ENCODE peak calls at places on chromosomes 16 and 17, in ten cellular contexts. W, B, G, X, E, Q, C, F, K and H are unnamed samples.

GRCh38 chr16:57152096-57153093 is 33.4 kb downstream of the PSME3IP1 start:
- DNase-seq in B (no peak), E (no peak), C (no peak), W (no peak), Q (no peak), K (no peak), X (no peak), F (no peak), G (no peak), H (no peak)

GRCh38 chr17:45848868-45849535 is 4.3 kb downstream of the SPPL2C start:
- DNase-seq in F (no peak), G (no peak), W (no peak), X (no peak), E (no peak), B (no peak), C (no peak), K (no peak), Q (no peak), H (no peak)

GRCh38 chr16:27824786-27825185 is 238.7 kb downstream of the GSG1L start:
- DNase-seq in C (no peak), Q (no peak), W (no peak), X (no peak), K (no peak), F (no peak), G (no peak), B (no peak), E (no peak), H (no peak)

GRCh38 chr16:18832021-18832420 is 30.7 kb upstream of the ARL6IP1 start:
- DNase-seq in W (no peak), C (no peak), K (no peak), Q (peak), X (no peak), B (no peak), G (no peak), F (no peak), E (no peak), H (no peak)

GRCh38 chr17:4006745-4007211 is 42.5 kb upstream of the ATP2A3 start:
- DNase-seq in F (no peak), W (no peak), E (no peak), B (no peak), Q (no peak), X (no peak), G (no peak), K (no peak), C (no peak), H (no peak)

GRCh38 chr16:16857012-16857411 is 478.1 kb downstream of the NPIPA7 start:
- DNase-seq in Q (no peak), B (no peak), X (no peak), F (no peak), G (no peak), K (no peak), W (no peak), E (no peak), C (no peak), H (no peak)

GRCh38 chr16:46929378-46930332 is 43.8 kb downstream of the DNAJA2 start:
- DNase-seq in W (peak), C (peak), B (no peak), K (peak), X (peak), G (peak), Q (peak), E (peak), F (peak), H (peak)

GRCh38 chr17:38657824-38658740 is 16.7 kb downstream of the EPOP start:
- DNase-seq in X (no peak), G (no peak), E (no peak), F (no peak), W (no peak), Q (no peak), K (no peak), B (no peak), C (no peak), H (no peak)

GRCh38 chr17:80123791-80124190 is 22.4 kb downstream of the GAA start:
- DNase-seq in K (peak), W (no peak), B (no peak), C (peak), E (no peak), F (no peak), Q (no peak), X (no peak), G (no peak), H (peak)

GRCh38 chr17:35160354-35161201 is 13.0 kb downstream of the UNC45B start:
- DNase-seq in C (no peak), K (no peak), F (no peak), X (no peak), E (no peak), Q (no peak), G (no peak), B (no peak), W (no peak), H (no peak)

GRCh38 chr16:46747777-46748651 is at the start of gene MYLK3:
- DNase-seq in C (no peak), B (no peak), E (no peak), K (no peak), F (no peak), X (no peak), G (no peak), Q (peak), W (peak), H (no peak)

GRCh38 chr17:70021726-70022125 is 53.3 kb upstream of the KCNJ16 start:
- DNase-seq in G (no peak), B (no peak), Q (no peak), C (no peak), F (no peak), W (no peak), K (no peak), X (no peak), E (no peak), H (no peak)

GRCh38 chr16:68696514-68696913 is 40.6 kb upstream of the CDH1 start:
- DNase-seq in B (no peak), G (peak), W (peak), F (no peak), X (no peak), C (no peak), E (no peak), K (no peak), Q (no peak), H (no peak)

GRCh38 chr16:55154956-55155355 is 169.0 kb upstream of the IRX6 start:
- DNase-seq in G (no peak), F (no peak), C (no peak), W (no peak), X (no peak), E (no peak), Q (no peak), B (no peak), K (no peak), H (no peak)

GRCh38 chr16:68275611-68276191 is 11.4 kb downstream of the SLC7A6 start:
- DNase-seq in Q (no peak), K (no peak), G (no peak), F (no peak), C (peak), E (no peak), W (no peak), B (no peak), X (peak), H (no peak)

GRCh38 chr16:30472328-30472942 is at the start of gene ITGAL:
- DNase-seq in E (no peak), B (no peak), X (peak), W (no peak), C (peak), Q (no peak), F (no peak), G (peak), K (peak), H (peak)

GRCh38 chr17:29210879-29211278 is 30.7 kb upstream of the MYO18A start:
- DNase-seq in Q (no peak), C (no peak), W (no peak), E (no peak), G (no peak), F (no peak), B (no peak), K (no peak), X (no peak), H (no peak)

DNA sequence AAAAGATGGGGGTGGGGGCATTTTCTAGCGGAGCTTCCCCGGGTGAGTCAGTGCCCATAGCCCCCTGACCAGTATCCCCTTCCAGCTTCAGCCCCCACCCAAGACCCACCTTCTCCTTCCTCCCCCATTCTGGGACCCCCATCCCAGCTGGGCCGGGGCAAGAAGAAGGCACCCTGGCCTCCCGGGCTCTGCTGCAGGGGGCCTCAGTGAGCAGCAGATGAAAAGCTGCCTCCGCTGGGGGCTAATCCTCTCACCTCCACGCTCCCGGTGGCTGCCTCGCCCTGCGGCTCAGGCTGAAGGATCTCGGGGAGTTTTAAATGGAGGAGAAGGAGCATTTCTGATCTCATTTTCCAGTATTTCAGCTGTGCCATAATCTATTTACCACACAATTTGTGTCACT is 313.5 kb upstream of the TNRC6C start:
- DNase-seq in K (no peak), F (no peak), E (no peak), B (no peak), X (no peak), W (no peak), C (no peak), G (no peak), Q (peak), H (no peak)
- TF ChIP-seq CTCF in K (no peak), F (peak), E (no peak), B (no peak), X (peak), W (no peak), C (no peak), G (no peak), Q (peak), H (no peak)

DNA sequence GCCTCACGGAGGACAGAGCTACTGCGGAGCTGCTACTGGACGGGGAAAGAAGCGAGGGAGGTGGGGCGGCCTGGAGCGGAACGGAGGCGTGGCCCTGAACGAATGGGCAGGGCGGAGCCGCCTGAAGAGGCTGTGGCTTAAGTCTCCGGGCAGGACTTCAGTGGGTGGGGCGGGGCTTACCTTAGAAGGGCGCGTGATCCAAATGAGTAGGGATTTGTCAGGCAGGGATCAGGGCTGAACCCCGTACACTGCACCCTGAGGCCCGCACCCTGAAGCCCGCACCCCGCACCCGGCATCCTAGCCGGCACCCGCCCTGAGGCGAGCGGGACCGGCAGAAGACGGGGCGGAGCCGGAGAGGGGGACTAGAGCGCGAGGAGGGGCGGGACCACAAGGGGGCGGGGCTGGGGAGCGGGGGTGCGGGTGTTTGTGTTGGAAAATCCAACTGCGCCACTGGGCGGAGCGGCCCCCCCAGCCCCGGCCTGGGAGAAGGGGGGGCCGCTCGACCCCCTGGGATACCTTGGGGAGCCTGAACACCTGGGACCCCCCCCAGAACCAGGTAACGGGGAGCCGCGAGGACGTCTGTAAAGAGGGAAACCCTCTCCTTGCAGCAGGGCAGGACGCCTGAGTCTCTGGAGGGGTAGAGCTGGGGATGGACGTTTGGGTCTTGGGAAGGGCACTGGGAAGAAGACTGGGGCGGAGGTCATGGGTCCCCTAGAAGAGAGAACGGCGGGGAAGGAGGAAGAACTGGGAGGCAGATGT is at the start of gene KDM6B:
- DNase-seq in K (peak), Q (peak), X (peak), F (peak), E (peak), W (peak), C (peak), G (peak), B (peak), H (peak)
- TF ChIP-seq CTCF in K (no peak), Q (no peak), X (no peak), F (no peak), E (no peak), W (no peak), C (no peak), G (no peak), B (no peak), H (no peak)

DNA sequence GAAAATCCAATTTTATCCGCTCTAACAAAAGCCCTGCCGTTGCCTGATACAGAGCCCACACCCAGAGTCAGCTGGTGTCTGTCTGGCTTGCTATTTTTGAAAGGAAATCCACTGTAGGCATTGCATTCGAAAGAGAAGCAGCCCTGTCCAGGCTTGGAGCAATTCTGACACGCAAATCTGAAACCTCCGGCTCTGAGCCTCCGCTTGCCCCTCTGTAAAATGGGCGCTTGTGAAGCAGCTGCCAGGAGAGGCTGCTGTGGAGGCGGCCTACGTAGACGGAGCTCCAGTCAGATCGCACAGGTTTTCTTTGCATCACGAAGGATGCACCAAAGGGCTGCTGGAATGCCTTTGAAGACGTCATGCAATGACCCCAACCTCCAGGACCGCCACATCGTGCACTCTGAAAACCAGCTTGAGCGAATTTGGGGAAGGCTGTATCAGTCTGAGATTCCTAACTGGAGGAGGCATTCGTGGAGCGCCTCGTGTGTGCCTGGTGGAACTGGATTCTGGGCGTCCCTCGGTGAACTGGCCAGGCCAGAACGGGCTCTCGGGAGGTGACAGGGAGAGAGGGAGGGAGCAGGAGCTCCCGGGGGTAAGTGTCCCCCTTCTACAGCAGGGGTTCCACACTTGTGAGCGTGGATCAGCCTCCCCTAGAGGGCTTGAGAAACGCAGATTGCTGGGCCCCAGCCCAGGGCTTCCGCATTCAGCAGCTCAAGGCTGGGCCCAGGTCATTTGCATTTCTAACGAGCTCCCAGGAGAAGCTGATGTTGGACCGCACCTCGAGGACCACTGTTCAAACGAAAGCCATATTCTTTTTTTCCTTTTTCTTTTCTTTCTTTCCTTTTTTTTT is 215.5 kb downstream of the MRTFB start:
- DNase-seq in B (no peak), F (no peak), E (no peak), W (no peak), K (no peak), G (peak), Q (peak), X (peak), C (peak), H (no peak)
- TF ChIP-seq CTCF in B (no peak), F (no peak), E (no peak), W (no peak), K (no peak), G (no peak), Q (no peak), X (peak), C (peak), H (no peak)

DNA sequence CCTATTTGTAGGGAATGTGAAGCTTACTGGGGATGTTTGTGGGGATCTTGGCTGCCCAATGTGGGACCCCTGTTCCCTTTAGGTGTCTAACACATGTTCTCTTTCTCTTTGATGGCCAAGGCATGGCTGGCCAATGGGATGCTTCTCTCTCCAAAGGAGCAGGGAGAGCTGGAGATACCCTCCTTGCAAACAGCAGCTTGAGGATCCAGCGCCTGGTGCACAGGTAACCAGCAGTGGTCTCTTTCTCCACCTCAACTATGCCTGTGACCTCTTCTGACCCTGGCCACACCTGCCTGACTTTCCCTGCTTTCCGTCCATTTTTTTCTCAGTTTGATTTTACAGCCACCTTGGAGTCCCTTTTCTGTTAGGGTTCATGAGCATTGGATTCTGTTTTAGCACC is 16.8 kb upstream of the NKD1 start:
- DNase-seq in W (no peak), K (peak), F (no peak), X (no peak), E (no peak), C (no peak), G (no peak), B (no peak), Q (no peak), H (no peak)
- TF ChIP-seq CTCF in W (no peak), K (no peak), F (no peak), X (no peak), E (no peak), C (no peak), G (no peak), B (no peak), Q (no peak), H (no peak)

GRCh38 chr17:40412880-40413279 is 4.8 kb downstream of the TOP2A start:
- DNase-seq in W (no peak), F (no peak), E (no peak), C (no peak), Q (no peak), K (no peak), G (no peak), B (no peak), X (no peak), H (no peak)
- TF ChIP-seq CTCF in W (no peak), F (no peak), E (no peak), C (no peak), Q (no peak), K (no peak), G (no peak), B (no peak), X (no peak), H (no peak)

GRCh38 chr16:81888520-81889394 is 109.7 kb downstream of the PLCG2 start:
- DNase-seq in W (peak), E (no peak), X (no peak), K (no peak), F (no peak), C (no peak), G (no peak), Q (no peak), B (peak), H (no peak)
- TF ChIP-seq CTCF in W (no peak), E (no peak), X (no peak), K (no peak), F (no peak), C (no peak), G (no peak), Q (no peak), B (no peak), H (no peak)

GRCh38 chr17:66775262-66775661 is 59.7 kb upstream of the CACNG5 start:
- DNase-seq in F (no peak), G (no peak), X (no peak), C (no peak), W (no peak), Q (no peak), K (no peak), B (no peak), E (no peak), H (no peak)
- TF ChIP-seq CTCF in F (no peak), G (no peak), X (no peak), C (no peak), W (no peak), Q (no peak), K (no peak), B (no peak), E (no peak), H (no peak)

GRCh38 chr17:78172284-78173024 is 4.1 kb downstream of the SYNGR2 start:
- DNase-seq in Q (no peak), E (no peak), B (no peak), W (no peak), C (no peak), G (peak), F (no peak), K (no peak), X (no peak), H (no peak)

GRCh38 chr17:78175643-78175981 is 7.2 kb downstream of the SYNGR2 start:
- DNase-seq in X (no peak), Q (no peak), F (no peak), W (no peak), C (no peak), K (no peak), G (no peak), E (no peak), B (no peak), H (no peak)

GRCh38 chr17:78174870-78175642 is 6.7 kb downstream of the SYNGR2 start:
- DNase-seq in Q (peak), E (no peak), B (no peak), G (peak), W (no peak), C (no peak), K (peak), X (no peak), F (no peak), H (no peak)

GRCh38 chr17:78173025-78173715 is 4.8 kb downstream of the SYNGR2 start:
- DNase-seq in Q (no peak), X (peak), B (no peak), W (no peak), E (no peak), G (peak), F (no peak), C (peak), K (no peak), H (no peak)

GRCh38 chr17:78174332-78174869 is 6.0 kb downstream of the SYNGR2 start:
- DNase-seq in Q (no peak), E (no peak), F (no peak), G (peak), K (peak), C (no peak), X (no peak), B (peak), W (no peak), H (peak)
- TF ChIP-seq CTCF in Q (no peak), E (no peak), F (no peak), G (peak), K (peak), C (no peak), X (peak), B (peak), W (no peak), H (peak)

GRCh38 chr17:56121661-56122060 is 31.6 kb upstream of the ANKFN1 start:
- DNase-seq in B (no peak), K (no peak), C (no peak), Q (peak), E (no peak), W (peak), G (no peak), F (no peak), X (no peak), H (no peak)
- TF ChIP-seq CTCF in B (no peak), K (no peak), C (no peak), Q (peak), E (peak), W (peak), G (no peak), F (peak), X (peak), H (no peak)